ENCODE peak calls at places on chromosomes 13 and 19, in eight cellular contexts. K is AG04450, P is GM23338, Z is choroid plexus epithelial cell, E is cardiac fibroblast, A is neural crest cell, F is RWPE1, S is fibroblast of lung. B is an unnamed sample.

GRCh38 chr13:100208596-100208995 is 119.7 kb downstream of the PCCA start:
- DNase-seq in Z (no peak), E (peak; percentile 28), S (no peak), A (no peak), P (no peak), K (no peak), F (no peak), B (no peak)

GRCh38 chr19:19911150-19911549 is 10.4 kb downstream of the ZNF93 start:
- DNase-seq in P (no peak), Z (peak; percentile 80), F (no peak), K (no peak), E (peak; percentile 45), A (no peak), S (no peak), B (no peak)

GRCh38 chr19:19057720-19058119 is 6.1 kb upstream of the SLC25A42 start:
- DNase-seq in P (no peak), Z (no peak), F (no peak), S (no peak), K (no peak), E (no peak), A (no peak), B (no peak)

GRCh38 chr13:21348771-21349170 is 110.3 kb downstream of the ZDHHC20 start:
- DNase-seq in A (no peak), F (no peak), P (no peak), Z (no peak), E (no peak), K (no peak), S (no peak), B (no peak)

GRCh38 chr13:76672422-76672821 is 213.8 kb downstream of the KCTD12 start:
- DNase-seq in Z (peak; percentile 79), S (peak; percentile 42), A (no peak), P (no peak), F (peak; percentile 51), E (peak; percentile 71), K (no peak), B (no peak)

GRCh38 chr19:56837492-56837891 is 3.0 kb downstream of the PEG3 start:
- DNase-seq in P (no peak), E (no peak), K (no peak), S (peak; percentile 67), F (no peak), Z (peak; percentile 22), A (no peak), B (no peak)

GRCh38 chr13:46389985-46390384 is 2.9 kb upstream of the RUBCNL start:
- DNase-seq in E (no peak), K (no peak), P (no peak), S (peak; percentile 17), A (peak; percentile 49), F (no peak), Z (no peak), B (peak; percentile 64)

GRCh38 chr13:31221057-31221456 is 21.3 kb downstream of the B3GLCT start:
- DNase-seq in E (no peak), S (no peak), P (no peak), A (no peak), K (no peak), F (no peak), Z (no peak), B (no peak)

GRCh38 chr19:41226874-41227390 is 7.9 kb downstream of the AXL start:
- DNase-seq in A (no peak), Z (no peak), P (no peak), F (no peak), E (no peak), S (no peak), K (no peak), B (no peak)

GRCh38 chr19:48108997-48109782 is 1.4 kb downstream of the PLA2G4C start:
- DNase-seq in F (no peak), Z (no peak), E (no peak), P (no peak), A (no peak), S (no peak), K (no peak), B (no peak)

GRCh38 chr19:15412832-15413231 is 6.0 kb downstream of the AKAP8L start:
- DNase-seq in F (no peak), A (no peak), P (no peak), K (no peak), S (peak; percentile 34), Z (peak; percentile 35), E (no peak), B (no peak)

GRCh38 chr19:6087074-6087506 is 23.2 kb downstream of the RFX2 start:
- DNase-seq in S (no peak), P (peak; percentile 18), F (no peak), E (no peak), K (no peak), A (no peak), Z (no peak), B (peak; percentile 74)

GRCh38 chr13:97359181-97360057 is 74.5 kb upstream of the RAP2A start:
- DNase-seq in P (peak; percentile 88), K (peak; percentile 87), Z (peak; percentile 90), E (peak; percentile 90), A (peak; percentile 53), S (peak; percentile 92), F (peak; percentile 51), B (peak; percentile 55)

GRCh38 chr13:72507394-72508199 is 219.8 kb downstream of the MZT1 start:
- DNase-seq in P (no peak), F (no peak), A (no peak), Z (peak; percentile 41), K (no peak), S (no peak), E (peak; percentile 9), B (no peak)

GRCh38 chr13:27283906-27284523 is 13.4 kb downstream of the RASL11A start:
- DNase-seq in K (no peak), F (peak; percentile 13), S (peak; percentile 66), E (peak; percentile 39), P (no peak), Z (peak; percentile 43), A (no peak), B (no peak)

GRCh38 chr19:1882089-1882785 is 3.1 kb downstream of the ABHD17A start:
- DNase-seq in A (no peak), Z (no peak), S (no peak), E (no peak), F (no peak), P (no peak), K (no peak), B (no peak)

GRCh38 chr13:103883152-103883551 is 816.9 kb upstream of the SLC10A2 start:
- DNase-seq in Z (peak; percentile 96), A (peak; percentile 52), K (peak; percentile 89), P (peak; percentile 84), S (peak; percentile 96), E (peak; percentile 97), F (peak; percentile 66), B (no peak)

GRCh38 chr13:50846861-50847475 is 3.5 kb upstream of the DLEU7 start:
- DNase-seq in S (no peak), K (no peak), Z (no peak), F (no peak), E (no peak), P (no peak), A (no peak), B (no peak)

GRCh38 chr19:9914001-9914314 is 22.4 kb downstream of the OLFM2 start:
- DNase-seq in F (peak; percentile 32), Z (no peak), S (no peak), A (no peak), E (no peak), K (no peak), P (peak; percentile 61), B (no peak)

GRCh38 chr13:43185206-43185605 is 161.8 kb downstream of the DNAJC15 start:
- DNase-seq in E (no peak), A (no peak), K (no peak), S (no peak), Z (no peak), P (no peak), F (no peak), B (no peak)

GRCh38 chr13:106602178-106602577 is 34.2 kb upstream of the ARGLU1 start:
- DNase-seq in S (no peak), K (no peak), P (no peak), Z (no peak), A (no peak), F (no peak), E (no peak), B (no peak)

GRCh38 chr13:28258401-28258800 is 120.1 kb downstream of the PAN3 start:
- DNase-seq in A (no peak), P (no peak), S (no peak), K (no peak), Z (no peak), F (no peak), E (no peak), B (no peak)

GRCh38 chr13:99327133-99327532 is 19.9 kb upstream of the GPR183 start:
- DNase-seq in P (no peak), Z (no peak), S (no peak), K (no peak), E (no peak), F (no peak), A (no peak), B (no peak)

DNA sequence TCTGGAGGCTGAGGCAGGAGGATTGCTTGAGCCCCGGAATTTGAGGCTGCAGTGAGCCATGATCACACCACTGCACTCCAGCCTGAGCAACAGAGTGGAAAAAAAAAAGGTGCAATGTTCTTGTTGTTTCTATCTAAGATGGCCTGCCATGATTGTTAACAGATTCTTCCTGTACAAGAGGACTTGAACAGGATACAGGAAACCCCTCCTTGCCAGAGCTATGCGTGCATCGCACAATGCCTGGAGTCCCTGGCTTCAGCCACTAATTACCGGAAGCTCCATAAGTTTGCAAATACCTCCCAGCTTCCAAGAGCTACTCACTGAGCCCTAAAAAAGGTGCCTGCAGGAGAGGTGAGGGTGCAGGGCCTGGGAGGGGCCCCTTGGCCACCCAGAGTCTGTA is 13.1 kb upstream of the HIF3A start:
- DNase-seq in Z (no peak), K (no peak), P (no peak), E (peak; percentile 55), A (no peak), F (no peak), S (no peak), B (no peak)
- TF ChIP-seq CTCF in Z (no peak), K (no peak), P (no peak), E (no peak), A (no peak), F (no peak), S (no peak), B (no peak)

DNA sequence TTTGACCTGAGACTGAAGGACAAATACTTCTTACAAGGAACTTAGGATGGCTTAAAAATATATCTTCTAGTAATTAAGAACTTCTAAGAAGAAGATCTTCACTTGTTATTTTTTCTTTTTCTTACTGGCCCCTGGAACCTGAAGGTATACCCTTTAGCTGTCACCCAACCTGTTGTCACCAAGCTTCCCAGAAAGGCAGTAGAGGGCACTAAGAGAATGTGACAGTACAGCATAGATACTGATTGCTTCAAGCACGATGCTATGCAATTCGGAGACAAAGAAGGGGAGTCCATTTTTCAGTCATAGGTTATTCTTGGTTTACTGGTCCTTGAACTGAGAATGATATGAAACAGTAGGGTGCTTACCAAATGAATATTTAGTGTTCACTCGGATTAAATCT is 208.3 kb upstream of the PCDH9 start:
- DNase-seq in E (no peak), P (peak; percentile 18), S (peak; percentile 17), A (no peak), Z (peak; percentile 8), K (no peak), F (no peak), B (no peak)
- TF ChIP-seq CTCF in E (no peak), P (peak; percentile 78), S (no peak), A (no peak), Z (peak; percentile 21), K (no peak), F (no peak), B (no peak)

GRCh38 chr13:25943666-25944065 is 108.2 kb downstream of the SHISA2 start:
- DNase-seq in F (no peak), P (no peak), A (no peak), K (no peak), S (peak; percentile 75), E (peak; percentile 17), Z (peak; percentile 89), B (no peak)
- TF ChIP-seq CTCF in F (no peak), P (no peak), A (no peak), K (no peak), S (no peak), E (no peak), Z (no peak), B (no peak)

GRCh38 chr13:24691381-24691780 is 11.2 kb downstream of the ATP12A start:
- DNase-seq in E (no peak), F (no peak), Z (no peak), S (no peak), A (no peak), K (no peak), P (no peak), B (no peak)
- TF ChIP-seq CTCF in E (no peak), F (no peak), Z (no peak), S (no peak), A (no peak), K (no peak), P (no peak), B (no peak)

B was measured in GM20000.